ENCODE peak calls at places on chromosomes 13 and 19, in eight cellular contexts. G, S, X, A, H, N, Y and B are unnamed samples.

GRCh38 chr19:49553451-49554271 is 25.9 kb downstream of the RCN3 start:
- DNase-seq in G (peak), S (peak), X (no peak), A (no peak), H (no peak), N (no peak), Y (peak), B (no peak)

GRCh38 chr13:34416833-34417425 is 525.1 kb upstream of the NBEA start:
- DNase-seq in G (peak), S (peak), X (peak), A (no peak), H (peak), N (no peak), Y (no peak), B (no peak)

GRCh38 chr13:74135306-74136088 is 1.3 kb upstream of the KLF12 start:
- DNase-seq in G (peak), S (no peak), X (peak), A (peak), H (peak), N (peak), Y (peak), B (peak)

GRCh38 chr13:99162543-99162942 is 38.1 kb upstream of the UBAC2 start:
- DNase-seq in G (no peak), S (no peak), X (no peak), A (no peak), H (no peak), N (no peak), Y (no peak), B (no peak)

GRCh38 chr13:96984061-96984508 is 10.2 kb downstream of the OXGR1 start:
- DNase-seq in G (no peak), S (no peak), X (peak), A (no peak), H (no peak), N (peak), Y (no peak), B (no peak)

GRCh38 chr19:16330811-16331690 is 6.4 kb downstream of the KLF2 start:
- DNase-seq in G (no peak), S (no peak), X (no peak), A (no peak), H (no peak), N (no peak), Y (no peak), B (no peak)

GRCh38 chr19:6100284-6100915 is 9.9 kb downstream of the RFX2 start:
- DNase-seq in G (no peak), S (no peak), X (no peak), A (no peak), H (peak), N (no peak), Y (no peak), B (no peak)

GRCh38 chr13:79246575-79246949 is 159.5 kb downstream of the RBM26 start:
- DNase-seq in G (no peak), S (no peak), X (no peak), A (no peak), H (no peak), N (no peak), Y (no peak), B (peak)

GRCh38 chr13:77544365-77544764 is 8.9 kb downstream of the SCEL start:
- DNase-seq in G (no peak), S (peak), X (peak), A (peak), H (peak), N (no peak), Y (no peak), B (peak)

GRCh38 chr13:59603646-59604045 is 560.1 kb downstream of the DIAPH3 start:
- DNase-seq in G (no peak), S (no peak), X (no peak), A (no peak), H (no peak), N (peak), Y (no peak), B (no peak)

GRCh38 chr19:40561947-40562346 is 14.7 kb upstream of the SHKBP1 start:
- DNase-seq in G (no peak), S (no peak), X (no peak), A (no peak), H (no peak), N (no peak), Y (no peak), B (no peak)

GRCh38 chr13:28805193-28805819 is 14.8 kb upstream of the MTUS2 start:
- DNase-seq in G (no peak), S (no peak), X (no peak), A (no peak), H (no peak), N (peak), Y (peak), B (no peak)

GRCh38 chr13:43464578-43465264 is 322.1 kb downstream of the ENOX1 start:
- DNase-seq in G (no peak), S (no peak), X (no peak), A (no peak), H (no peak), N (no peak), Y (no peak), B (no peak)

GRCh38 chr13:99217461-99218101 is 16.9 kb downstream of the UBAC2 start:
- DNase-seq in G (no peak), S (no peak), X (no peak), A (no peak), H (no peak), N (no peak), Y (no peak), B (no peak)

GRCh38 chr19:49475191-49475932 is 1.3 kb downstream of the FLT3LG start:
- DNase-seq in G (no peak), S (no peak), X (no peak), A (no peak), H (no peak), N (peak), Y (no peak), B (no peak)

GRCh38 chr19:54952591-54953344 is 5.4 kb upstream of the NLRP7 start:
- DNase-seq in G (peak), S (peak), X (no peak), A (no peak), H (no peak), N (no peak), Y (no peak), B (no peak)

GRCh38 chr13:23391752-23392151 is 41.8 kb downstream of the SACS start:
- DNase-seq in G (peak), S (no peak), X (no peak), A (no peak), H (no peak), N (no peak), Y (no peak), B (no peak)

GRCh38 chr19:18637644-18638630 is 1.1 kb downstream of the KLHL26 start:
- DNase-seq in G (no peak), S (no peak), X (no peak), A (no peak), H (no peak), N (no peak), Y (no peak), B (peak)

GRCh38 chr19:16885166-16885565 is 3.6 kb upstream of the F2RL3 start:
- DNase-seq in G (no peak), S (no peak), X (no peak), A (no peak), H (no peak), N (no peak), Y (no peak), B (no peak)

GRCh38 chr19:31146546-31147183 is 202.6 kb downstream of the TSHZ3 start:
- DNase-seq in G (no peak), S (no peak), X (no peak), A (no peak), H (no peak), N (no peak), Y (no peak), B (no peak)

GRCh38 chr19:22257916-22258315 is 28.3 kb upstream of the ZNF729 start:
- DNase-seq in G (no peak), S (no peak), X (no peak), A (no peak), H (no peak), N (no peak), Y (no peak), B (no peak)